ENCODE peak calls at places on chromosome 10, in four cellular contexts. One of them, this sample, is unnamed.

GRCh38 chr10:109374215-109374614 is 549.1 kb downstream of the XPNPEP1 start:
- DNase-seq in breast epithelium: no peak
- DNase-seq in HCT116: no peak
- DNase-seq in spleen: no peak
- DNase-seq in this sample: no peak

GRCh38 chr10:113880236-113880635 is 25.8 kb downstream of the NHLRC2 start:
- DNase-seq in breast epithelium: no peak
- DNase-seq in HCT116: no peak
- DNase-seq in spleen: no peak
- DNase-seq in this sample: no peak

GRCh38 chr10:79137826-79138225 is 69.1 kb downstream of the ZMIZ1 start:
- DNase-seq in breast epithelium: no peak
- DNase-seq in HCT116: no peak
- DNase-seq in spleen: peak; percentile 87
- DNase-seq in this sample: no peak

GRCh38 chr10:119270893-119271361 is 63.6 kb downstream of the GRK5 start:
- DNase-seq in breast epithelium: no peak
- DNase-seq in HCT116: peak; percentile 41
- DNase-seq in spleen: peak; percentile 94
- DNase-seq in this sample: peak; percentile 91

GRCh38 chr10:36141786-36142560 is 499.9 kb upstream of the FZD8 start:
- DNase-seq in breast epithelium: no peak
- DNase-seq in HCT116: no peak
- DNase-seq in spleen: no peak
- DNase-seq in this sample: no peak

GRCh38 chr10:29324220-29324831 is 35.5 kb downstream of the LYZL1 start:
- DNase-seq in breast epithelium: no peak
- DNase-seq in HCT116: no peak
- DNase-seq in spleen: no peak
- DNase-seq in this sample: no peak

GRCh38 chr10:114925675-114926204 is 12.3 kb upstream of the TRUB1 start:
- DNase-seq in breast epithelium: no peak
- DNase-seq in HCT116: no peak
- DNase-seq in spleen: no peak
- DNase-seq in this sample: no peak

GRCh38 chr10:71547290-71547689 is 150.6 kb downstream of the CDH23 start:
- DNase-seq in breast epithelium: no peak
- DNase-seq in HCT116: no peak
- DNase-seq in spleen: no peak
- DNase-seq in this sample: peak; percentile 28

GRCh38 chr10:12321641-12322040 is 27.7 kb upstream of the CAMK1D start:
- DNase-seq in breast epithelium: no peak
- DNase-seq in HCT116: no peak
- DNase-seq in spleen: no peak
- DNase-seq in this sample: no peak

GRCh38 chr10:46992794-46993552 is 81.7 kb downstream of the PTPN20 start:
- DNase-seq in breast epithelium: no peak
- DNase-seq in HCT116: peak; percentile 45
- DNase-seq in spleen: no peak
- DNase-seq in this sample: no peak
- TF ChIP-seq CTCF in breast epithelium: peak; percentile 23
- TF ChIP-seq CTCF in HCT116: peak; percentile 62
- TF ChIP-seq CTCF in spleen: peak; percentile 34
- TF ChIP-seq CTCF in this sample: no peak

DNA sequence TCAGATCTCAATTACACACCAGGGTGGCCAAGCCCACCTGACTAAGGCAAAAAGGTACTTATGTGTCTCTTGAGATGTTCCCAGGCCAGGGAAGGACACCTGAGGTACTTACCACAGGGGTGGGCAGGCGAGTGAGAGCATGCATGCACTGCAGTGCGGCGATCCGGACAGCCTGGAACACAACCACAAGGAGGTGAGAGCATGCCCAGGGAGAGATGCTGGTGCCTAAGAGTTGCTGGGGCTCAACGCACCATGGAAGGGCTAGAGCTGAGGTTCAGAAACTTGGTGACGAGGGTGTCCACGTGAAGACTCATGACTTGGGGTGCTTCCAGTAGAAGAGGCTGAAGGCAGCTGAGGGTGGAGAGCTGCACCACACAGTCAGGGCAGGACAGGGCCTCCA is 13.1 kb downstream of the ZDHHC16 start:
- DNase-seq in breast epithelium: no peak
- DNase-seq in HCT116: no peak
- DNase-seq in spleen: no peak
- DNase-seq in this sample: no peak
- TF ChIP-seq POLR2AphosphoS5 in breast epithelium: no peak
- TF ChIP-seq POLR2AphosphoS5 in HCT116: no peak
- TF ChIP-seq POLR2AphosphoS5 in spleen: peak; percentile 7
- TF ChIP-seq POLR2AphosphoS5 in this sample: no peak

DNA sequence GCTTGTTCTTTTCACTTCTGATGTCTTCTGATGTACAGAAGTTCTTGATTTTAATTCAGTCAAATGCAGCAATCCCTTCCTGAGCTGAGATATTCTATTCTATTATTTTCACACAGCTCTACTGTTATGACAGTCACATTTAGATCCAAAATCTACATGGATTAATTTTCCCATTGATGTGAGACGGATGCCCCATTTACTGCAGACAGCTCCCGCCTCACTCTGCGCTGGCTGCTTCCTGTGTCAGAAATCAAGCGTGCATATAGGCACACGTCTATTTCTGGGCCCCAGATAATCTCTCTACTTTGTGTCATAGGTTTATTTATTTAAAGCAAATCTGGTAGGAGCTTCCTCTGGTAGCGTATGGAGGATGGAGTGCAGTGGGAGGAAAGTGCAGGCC is 6.7 kb downstream of the BNIP3 start:
- DNase-seq in breast epithelium: no peak
- DNase-seq in HCT116: no peak
- DNase-seq in spleen: peak; percentile 28
- DNase-seq in this sample: no peak
- H3K4me1 ChIP-seq in breast epithelium: no peaks in the 10 kb centered on the region
- H3K4me1 ChIP-seq in HCT116: no peaks in the 10 kb centered on the region
- H3K4me1 ChIP-seq in spleen: peaks cover 8% of the 10 kb centered on the region
- H3K4me1 ChIP-seq in this sample: peaks cover 7% of the 10 kb centered on the region

GRCh38 chr10:124262249-124262865 is 156.4 kb downstream of the OAT start:
- DNase-seq in breast epithelium: no peak
- DNase-seq in HCT116: no peak
- DNase-seq in spleen: no peak
- DNase-seq in this sample: no peak

GRCh38 chr10:124255556-124255955 is 162.2 kb upstream of the CHST15 start:
- DNase-seq in breast epithelium: no peak
- DNase-seq in HCT116: no peak
- DNase-seq in spleen: peak; percentile 7
- DNase-seq in this sample: no peak

GRCh38 chr10:124256151-124256550 is 162.6 kb downstream of the OAT start:
- DNase-seq in breast epithelium: no peak
- DNase-seq in HCT116: no peak
- DNase-seq in spleen: peak; percentile 42
- DNase-seq in this sample: no peak

GRCh38 chr10:124262971-124263370 is 155.8 kb downstream of the OAT start:
- DNase-seq in breast epithelium: no peak
- DNase-seq in HCT116: no peak
- DNase-seq in spleen: peak; percentile 57
- DNase-seq in this sample: no peak

DNA sequence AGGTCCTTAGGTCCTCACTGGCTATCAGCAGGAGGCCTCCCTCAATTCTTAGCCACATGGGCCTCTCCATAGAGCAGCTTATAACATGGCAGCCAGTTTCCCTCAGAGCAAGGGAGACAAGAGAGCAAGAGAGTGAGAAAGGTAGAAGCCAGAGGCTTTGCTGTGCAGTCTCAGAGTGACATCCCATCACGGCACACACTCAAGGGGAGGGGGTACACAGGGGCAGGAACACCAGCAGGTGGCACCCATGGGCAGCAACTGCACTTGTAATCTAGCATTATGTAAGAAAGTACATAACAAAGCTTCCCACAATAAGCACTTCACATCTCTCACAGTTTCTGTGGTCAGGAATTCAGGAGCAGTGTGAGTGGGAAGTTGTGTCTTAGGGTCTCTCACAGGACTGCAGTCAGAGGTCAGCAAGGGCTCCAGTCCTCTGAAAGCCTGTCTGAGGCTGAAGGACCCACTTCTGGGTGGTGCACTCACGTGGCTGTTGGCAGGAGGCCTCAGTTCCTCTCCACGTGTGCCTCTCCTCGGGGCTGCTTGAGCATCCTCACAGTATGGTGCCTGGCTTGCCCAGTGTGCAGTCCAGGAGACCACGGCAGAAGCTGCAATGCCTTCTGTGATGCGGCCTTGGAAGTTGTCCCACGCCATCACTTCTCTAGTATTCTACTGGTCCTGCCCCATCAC is 159.4 kb downstream of the OAT start:
- DNase-seq in breast epithelium: no peak
- DNase-seq in HCT116: peak; percentile 21
- DNase-seq in spleen: peak; percentile 59
- DNase-seq in this sample: no peak
- TF ChIP-seq CTCF in breast epithelium: no peak
- TF ChIP-seq CTCF in HCT116: peak; percentile 40
- TF ChIP-seq CTCF in spleen: peak; percentile 46
- TF ChIP-seq CTCF in this sample: no peak

DNA sequence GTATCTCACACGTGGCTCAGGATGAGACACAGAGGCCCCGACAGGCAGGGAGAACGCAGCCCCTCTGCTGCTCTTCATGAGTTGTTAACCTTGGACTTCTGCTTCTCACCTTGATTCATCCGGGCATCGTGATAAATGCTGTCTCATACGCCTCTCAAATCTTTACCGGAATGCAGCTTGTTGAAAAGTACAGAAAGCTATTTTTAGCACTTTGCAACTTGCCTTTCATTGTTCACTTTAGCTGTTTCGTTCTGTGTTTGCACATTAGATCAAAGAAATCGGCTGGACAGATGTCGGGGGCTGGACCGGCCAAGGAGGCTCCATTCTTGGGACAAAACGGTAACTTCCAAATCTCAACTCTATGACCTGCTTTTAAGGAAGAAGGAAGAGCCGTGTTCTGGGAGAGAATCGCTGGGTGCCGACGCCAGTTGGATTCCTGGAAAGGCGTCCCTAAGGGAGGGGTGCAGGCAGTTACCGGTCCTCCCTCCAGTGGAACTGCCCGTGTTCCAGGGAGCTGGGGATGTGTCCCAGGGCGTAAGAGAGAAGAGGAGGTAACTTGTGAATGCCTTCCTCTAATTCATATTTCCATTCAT is 49.3 kb downstream of the PFKP start:
- DNase-seq in breast epithelium: no peak
- DNase-seq in HCT116: no peak
- DNase-seq in spleen: no peak
- DNase-seq in this sample: no peak
- TF ChIP-seq POLR2AphosphoS5 in breast epithelium: no peak
- TF ChIP-seq POLR2AphosphoS5 in HCT116: no peak
- TF ChIP-seq POLR2AphosphoS5 in spleen: no peak
- TF ChIP-seq POLR2AphosphoS5 in this sample: no peak

DNA sequence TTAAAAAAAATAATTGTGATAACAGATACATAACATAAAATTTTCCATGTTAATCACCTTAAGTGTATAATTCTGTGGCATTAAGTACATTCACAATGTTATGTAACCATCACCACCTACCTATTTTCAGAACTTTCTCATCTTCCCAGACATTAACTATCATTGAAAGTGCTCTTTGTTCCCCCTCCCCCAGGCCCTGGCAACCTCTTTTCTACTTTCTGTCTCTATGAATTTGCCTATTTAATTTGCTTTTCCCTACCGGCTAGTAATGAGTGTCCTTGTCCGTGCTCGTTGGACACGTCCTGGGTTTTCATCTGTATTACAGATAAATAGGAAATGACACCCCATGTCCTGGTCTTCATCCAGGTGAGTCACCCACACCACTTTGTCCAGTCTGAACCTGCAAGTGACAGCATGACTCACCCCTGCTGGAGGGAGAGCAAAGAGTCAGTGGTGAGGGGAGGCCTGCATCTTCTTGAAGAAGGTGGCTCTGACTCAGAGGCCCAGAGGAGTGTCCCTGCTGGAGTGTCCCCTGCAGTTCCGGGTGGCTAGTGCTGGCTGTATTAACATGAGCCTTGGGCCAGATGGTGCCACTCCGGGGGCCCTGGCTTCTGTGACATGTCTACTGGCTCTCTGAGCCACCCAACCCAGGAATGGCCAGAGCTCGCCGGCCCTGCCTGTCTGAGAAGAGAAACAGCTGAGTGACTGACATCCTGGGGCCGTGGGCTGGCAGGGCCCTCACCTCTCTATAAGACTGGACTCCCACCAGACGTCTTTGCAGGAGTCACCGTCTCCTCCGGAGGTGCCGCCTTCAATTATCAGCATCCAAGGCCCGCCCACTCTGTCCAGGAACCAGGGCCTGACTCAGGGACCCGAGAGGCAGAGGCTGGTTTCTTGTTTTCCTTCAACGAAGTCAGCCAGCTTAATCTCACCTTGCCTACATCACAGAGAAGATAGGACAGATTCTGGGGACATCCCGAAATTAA is 503.2 kb upstream of the MKI67 start:
- DNase-seq in breast epithelium: peak; percentile 77
- DNase-seq in HCT116: peak; percentile 98
- DNase-seq in spleen: no peak
- DNase-seq in this sample: peak; percentile 43
- H3K4me1 ChIP-seq in breast epithelium: no peaks in the 10 kb centered on the region
- H3K4me1 ChIP-seq in HCT116: peaks cover 46% of the 10 kb centered on the region
- H3K4me1 ChIP-seq in spleen: no peaks in the 10 kb centered on the region
- H3K4me1 ChIP-seq in this sample: no peaks in the 10 kb centered on the region